ENCODE peak calls at places on chromosomes 13 and 19, in eight cellular contexts. M, I, R, L, E, W, T and J are unnamed samples.

GRCh38 chr19:54081032-54081431 is at the start of gene TARM1:
- DNase-seq in M (no peak), W (no peak), L (no peak), R (no peak), E (no peak), T (no peak), I (no peak), J (no peak)

GRCh38 chr13:39779337-39780270 is 124.1 kb downstream of the COG6 start:
- DNase-seq in T (no peak), R (no peak), W (no peak), I (no peak), M (no peak), L (no peak), E (no peak), J (no peak)

GRCh38 chr13:109778102-109778542 is 8.3 kb downstream of the IRS2 start:
- DNase-seq in I (no peak), R (peak; percentile 65), L (no peak), E (no peak), T (peak; percentile 64), M (no peak), W (no peak), J (no peak)

GRCh38 chr13:73891805-73892204 is 242.4 kb downstream of the KLF12 start:
- DNase-seq in E (no peak), R (no peak), L (no peak), I (no peak), M (no peak), T (no peak), W (no peak), J (no peak)

GRCh38 chr13:94712287-94712811 is at the start of gene SOX21:
- DNase-seq in W (no peak), R (no peak), T (peak; percentile 45), I (no peak), L (no peak), M (no peak), E (no peak), J (no peak)

GRCh38 chr13:76790519-76791289 is 95.5 kb downstream of the KCTD12 start:
- DNase-seq in M (no peak), R (no peak), I (no peak), W (no peak), E (no peak), L (no peak), T (no peak), J (no peak)

GRCh38 chr19:36182612-36183454 is 30.6 kb upstream of the COX7A1 start:
- DNase-seq in R (no peak), W (no peak), T (peak; percentile 93), I (no peak), L (no peak), M (no peak), E (no peak), J (no peak)

GRCh38 chr13:94232161-94232560 is 247.3 kb downstream of the DCT start:
- DNase-seq in I (no peak), E (no peak), R (no peak), W (peak; percentile 46), L (no peak), M (no peak), T (no peak), J (no peak)

GRCh38 chr13:31093145-31093885 is 68.4 kb downstream of the HSPH1 start:
- DNase-seq in R (no peak), I (no peak), W (no peak), E (no peak), M (no peak), T (peak; percentile 95), L (no peak), J (no peak)

GRCh38 chr19:50565984-50566903 is 2.0 kb downstream of the LRRC4B start:
- DNase-seq in T (no peak), E (no peak), W (no peak), I (no peak), M (no peak), R (no peak), L (no peak), J (no peak)

GRCh38 chr19:40642062-40642706 is 41.0 kb downstream of the LTBP4 start:
- DNase-seq in I (no peak), R (no peak), T (no peak), W (no peak), E (no peak), L (no peak), M (no peak), J (no peak)

DNA sequence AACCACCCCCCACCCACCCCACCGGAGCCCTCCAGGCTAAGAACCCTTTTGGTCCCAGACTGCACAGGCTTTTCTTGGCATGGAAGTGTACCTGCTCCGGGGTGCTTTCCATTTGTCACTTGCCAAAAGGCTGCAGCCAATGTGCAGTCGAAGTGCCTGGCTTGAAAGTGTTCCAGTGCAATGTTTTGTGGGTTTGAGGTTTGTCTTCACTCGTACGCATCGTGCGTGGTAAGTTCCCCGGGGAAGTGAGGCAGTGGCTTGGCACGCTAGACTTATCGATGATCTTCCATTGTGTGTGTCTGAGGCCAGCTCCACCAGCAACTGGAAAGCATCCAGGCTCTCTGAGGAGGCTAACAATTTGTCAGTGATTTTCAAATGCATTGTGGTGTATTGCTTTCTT is 194.3 kb downstream of the TDRD3 start:
- DNase-seq in E (no peak), R (no peak), M (no peak), W (no peak), I (no peak), L (no peak), T (peak; percentile 33), J (no peak)
- H3K4me1 ChIP-seq in E (no peaks in the 10 kb centered on the region), R (no peaks in the 10 kb centered on the region), M (no peaks in the 10 kb centered on the region), W (no peaks in the 10 kb centered on the region), I (no peaks in the 10 kb centered on the region), L (no peaks in the 10 kb centered on the region), T (no peaks in the 10 kb centered on the region), J (no peaks in the 10 kb centered on the region)

GRCh38 chr19:48194041-48194871 is 23.8 kb downstream of the ZSWIM9 start:
- DNase-seq in L (no peak), T (no peak), W (no peak), R (no peak), E (no peak), I (no peak), M (no peak), J (no peak)

GRCh38 chr19:48195106-48195830 is 24.8 kb downstream of the ZSWIM9 start:
- DNase-seq in I (peak; percentile 64), E (no peak), M (no peak), L (no peak), T (no peak), R (no peak), W (no peak), J (no peak)

GRCh38 chr19:48196321-48196761 is 25.9 kb downstream of the ZSWIM9 start:
- DNase-seq in L (no peak), W (peak; percentile 17), E (no peak), R (no peak), T (no peak), M (no peak), I (no peak), J (no peak)

GRCh38 chr19:48190288-48191284 is 20.1 kb downstream of the ZSWIM9 start:
- DNase-seq in E (no peak), W (peak; percentile 75), T (peak; percentile 91), M (no peak), L (no peak), R (peak; percentile 61), I (no peak), J (no peak)

DNA sequence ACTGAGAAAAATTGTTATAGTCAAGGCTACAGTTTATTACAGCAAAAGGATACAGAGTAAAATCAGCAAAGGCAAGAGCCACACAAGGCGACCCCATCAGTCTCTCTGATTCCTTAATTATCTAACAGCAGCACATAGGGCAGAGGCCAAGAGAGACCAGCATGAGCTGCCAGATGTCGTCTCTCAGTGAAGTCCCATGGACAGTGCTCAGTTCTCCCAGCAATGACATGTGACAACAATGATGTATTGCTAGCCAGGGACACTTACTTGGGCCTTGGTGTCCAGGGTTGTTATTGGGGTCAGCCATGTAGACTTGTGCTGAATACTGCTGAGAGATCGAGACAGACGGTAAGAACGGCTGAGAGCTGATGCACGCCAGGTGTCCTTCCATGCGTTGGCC is 22.3 kb downstream of the ZSWIM9 start:
- DNase-seq in M (no peak), R (no peak), I (no peak), L (no peak), E (no peak), W (no peak), T (no peak), J (no peak)
- H3K27ac ChIP-seq in M (no peak overlapping the region), R (no peak overlapping the region), I (no peak overlapping the region), L (no peak overlapping the region), E (no peak overlapping the region), W (no peak overlapping the region), T (no peak overlapping the region), J (no peak overlapping the region)

GRCh38 chr19:2739602-2740313 is at the start of gene SLC39A3:
- DNase-seq in L (peak; percentile 99), W (peak; percentile 100), I (peak; percentile 98), E (peak; percentile 97), M (peak; percentile 99), R (peak; percentile 99), T (peak; percentile 90), J (peak; percentile 99)
- TF ChIP-seq CTCF in L (peak; percentile 40), W (peak; percentile 28), I (peak; percentile 8), E (peak; percentile 49), M (peak; percentile 73), R (no peak), T (no peak), J (peak; percentile 23)

GRCh38 chr19:38713865-38714264 is 30.4 kb downstream of the CAPN12 start:
- DNase-seq in I (no peak), M (no peak), W (no peak), L (no peak), R (no peak), T (no peak), E (no peak), J (no peak)

GRCh38 chr19:38713227-38713649 is 31.0 kb downstream of the CAPN12 start:
- DNase-seq in L (peak; percentile 88), I (peak; percentile 85), T (no peak), M (peak; percentile 90), W (peak; percentile 87), R (peak; percentile 87), E (peak; percentile 78), J (peak; percentile 94)

GRCh38 chr19:38717051-38717450 is 27.2 kb downstream of the CAPN12 start:
- DNase-seq in R (no peak), M (no peak), W (no peak), L (no peak), E (no peak), I (no peak), T (no peak), J (no peak)

GRCh38 chr19:38714354-38714778 is 29.9 kb downstream of the CAPN12 start:
- DNase-seq in E (peak; percentile 58), L (no peak), M (no peak), R (peak; percentile 83), W (no peak), T (no peak), I (no peak), J (no peak)

GRCh38 chr19:38715540-38715939 is 28.7 kb downstream of the CAPN12 start:
- DNase-seq in T (no peak), L (no peak), M (no peak), I (no peak), E (peak; percentile 76), R (peak; percentile 86), W (no peak), J (peak; percentile 84)
- H3K4me1 ChIP-seq in T (no peaks in the 10 kb centered on the region), L (peaks cover 15% of the 10 kb centered on the region), M (peaks cover 24% of the 10 kb centered on the region), I (peaks cover 57% of the 10 kb centered on the region), E (peaks cover 100% of the 10 kb centered on the region), R (peaks cover 76% of the 10 kb centered on the region), W (peaks cover 38% of the 10 kb centered on the region), J (peaks cover 62% of the 10 kb centered on the region)